ENCODE peak calls at places on chromosome 6, in seven cellular contexts. Z is Panc1, K is T-helper 9 cell, N is neural crest cell, D is T-helper 17 cell, P is GM10248, V is myocyte. F is an unnamed sample.

GRCh38 chr6:152166897-152167296 is 359.4 kb downstream of the ESR1 start:
- DNase-seq in Z (no peak), K (no peak), V (no peak), P (no peak), D (no peak), N (no peak), F (no peak)

GRCh38 chr6:3208096-3208774 is 19.2 kb downstream of the TUBB2B start:
- DNase-seq in P (no peak), V (peak), K (no peak), D (no peak), N (no peak), Z (no peak), F (no peak)

GRCh38 chr6:14502551-14502950 is 385.0 kb downstream of the CD83 start:
- DNase-seq in N (no peak), P (no peak), Z (no peak), D (no peak), K (no peak), V (no peak), F (no peak)

GRCh38 chr6:85660181-85660611 is 17.5 kb upstream of the SYNCRIP start:
- DNase-seq in Z (no peak), D (no peak), N (no peak), K (no peak), P (no peak), V (peak), F (no peak)

GRCh38 chr6:90494067-90494773 is 92.7 kb downstream of the MAP3K7 start:
- DNase-seq in K (no peak), V (no peak), N (no peak), Z (no peak), P (no peak), D (no peak), F (no peak)

GRCh38 chr6:20191951-20192350 is 20.3 kb downstream of the MBOAT1 start:
- DNase-seq in D (no peak), V (no peak), Z (no peak), N (no peak), P (no peak), K (no peak), F (no peak)

GRCh38 chr6:18703546-18703945 is 316.4 kb downstream of the RNF144B start:
- DNase-seq in Z (no peak), D (no peak), P (no peak), K (no peak), N (no peak), V (no peak), F (no peak)

GRCh38 chr6:7463785-7464184 is 74.2 kb downstream of the RIOK1 start:
- DNase-seq in N (no peak), V (peak), Z (no peak), D (no peak), P (no peak), K (no peak), F (no peak)

F was measured in effector memory CD8-positive, alpha-beta T cell.